ENCODE peak calls at places on chromosomes 2 and 18, in five cellular contexts. J, Y, X, L and M are unnamed samples.

GRCh38 chr2:143734507-143734906 is 605.3 kb downstream of the ARHGAP15 start:
- DNase-seq in X (no peak), Y (no peak), J (no peak), L (no peak), M (no peak)

GRCh38 chr18:32576296-32576916 is 105.7 kb upstream of the GAREM1 start:
- DNase-seq in X (no peak), Y (no peak), L (no peak), J (no peak), M (peak; percentile 35)

GRCh38 chr2:29223851-29224692 is 108.9 kb downstream of the CLIP4 start:
- DNase-seq in Y (peak; percentile 62), J (no peak), X (peak; percentile 85), L (peak; percentile 83), M (no peak)

GRCh38 chr2:26161926-26162325 is 11.0 kb upstream of the GAREM2 start:
- DNase-seq in X (no peak), Y (no peak), J (no peak), L (no peak), M (no peak)

GRCh38 chr2:118103963-118104942 is 16.0 kb downstream of the INSIG2 start:
- DNase-seq in X (no peak), L (no peak), Y (no peak), J (no peak), M (no peak)

GRCh38 chr2:95042472-95043271 is 17.2 kb downstream of the MAL start:
- DNase-seq in J (no peak), L (no peak), X (no peak), Y (no peak), M (no peak)

GRCh38 chr2:113124181-113124961 is 3.0 kb upstream of the IL1RN start:
- DNase-seq in J (no peak), Y (no peak), L (no peak), X (no peak), M (no peak)

GRCh38 chr18:77374106-77374505 is 124.5 kb downstream of the GALR1 start:
- DNase-seq in L (no peak), X (no peak), Y (no peak), J (no peak), M (no peak)

GRCh38 chr2:18752667-18753422 is 163.5 kb upstream of the NT5C1B start:
- DNase-seq in Y (no peak), J (no peak), L (no peak), X (no peak), M (no peak)

GRCh38 chr2:239288951-239289481 is 111.8 kb downstream of the HDAC4 start:
- DNase-seq in Y (no peak), L (no peak), X (peak; percentile 13), J (peak; percentile 45), M (no peak)

GRCh38 chr2:11346129-11346528 is 1.7 kb upstream of the ROCK2 start:
- DNase-seq in J (peak; percentile 18), X (no peak), L (no peak), Y (no peak), M (no peak)

GRCh38 chr2:19949071-19949470 is 40.8 kb downstream of the WDR35 start:
- DNase-seq in L (no peak), Y (no peak), J (no peak), X (no peak), M (no peak)

GRCh38 chr18:45374878-45375630 is 240.2 kb upstream of the SLC14A2 start:
- DNase-seq in X (no peak), L (no peak), J (no peak), Y (no peak), M (no peak)

GRCh38 chr18:9738266-9738969 is 30.3 kb downstream of the RAB31 start:
- DNase-seq in J (no peak), X (no peak), Y (no peak), L (no peak), M (no peak)

GRCh38 chr2:171864357-171864985 is 29.6 kb downstream of the SLC25A12 start:
- DNase-seq in X (no peak), L (no peak), Y (no peak), J (no peak), M (no peak)

GRCh38 chr2:181235683-181236459 is 221.3 kb upstream of the ITGA4 start:
- DNase-seq in Y (no peak), L (no peak), J (no peak), X (no peak), M (no peak)

GRCh38 chr2:218645126-218645525 is 14.3 kb downstream of the ZNF142 start:
- DNase-seq in J (no peak), X (no peak), Y (no peak), L (no peak), M (no peak)
- H3K27ac ChIP-seq in J (no peak overlapping the region), X (peak overlapping the region; percentile 6), Y (no peak overlapping the region), L (peak overlapping the region; percentile 88), M (no peak overlapping the region)

DNA sequence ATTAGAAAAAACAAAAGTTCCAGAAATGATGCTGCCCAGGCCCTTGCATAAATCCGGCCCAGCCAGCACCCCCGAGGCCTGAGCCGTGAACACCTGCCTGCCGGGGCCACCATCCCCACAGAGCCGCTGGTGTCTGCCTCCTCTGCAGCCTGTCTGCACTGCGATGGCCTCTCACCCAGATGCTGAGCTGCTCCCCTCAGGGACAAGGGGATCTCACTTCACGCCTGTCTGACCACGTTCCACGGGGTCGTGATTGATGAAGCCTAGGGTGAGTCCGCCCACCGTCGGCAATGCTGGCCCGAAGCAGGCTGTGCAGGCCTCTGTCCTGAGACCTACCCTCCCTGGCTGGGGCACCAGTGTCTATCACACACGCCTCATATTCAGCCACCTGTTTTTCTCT is 444.2 kb downstream of the EIPR1 start:
- DNase-seq in Y (no peak), L (no peak), J (no peak), X (no peak), M (no peak)
- H3K27ac ChIP-seq in Y (no peak overlapping the region), L (no peak overlapping the region), J (no peak overlapping the region), X (no peak overlapping the region), M (no peak overlapping the region)

GRCh38 chr18:59874166-59874565 is 25.6 kb upstream of the PMAIP1 start:
- DNase-seq in X (no peak), J (no peak), Y (no peak), L (no peak), M (no peak)
- H3K27ac ChIP-seq in X (no peak overlapping the region), J (no peak overlapping the region), Y (no peak overlapping the region), L (no peak overlapping the region), M (no peak overlapping the region)

GRCh38 chr2:163719278-163719677 is 16.5 kb downstream of the FIGN start:
- DNase-seq in Y (no peak), L (no peak), X (no peak), J (no peak), M (no peak)

GRCh38 chr2:163716101-163716500 is 19.7 kb downstream of the FIGN start:
- DNase-seq in Y (no peak), X (no peak), J (no peak), L (no peak), M (no peak)

GRCh38 chr2:163715199-163715598 is 20.6 kb downstream of the FIGN start:
- DNase-seq in Y (no peak), J (no peak), L (no peak), X (no peak), M (peak; percentile 28)

GRCh38 chr2:163717993-163718680 is 17.7 kb downstream of the FIGN start:
- DNase-seq in Y (no peak), J (no peak), X (no peak), L (no peak), M (no peak)

DNA sequence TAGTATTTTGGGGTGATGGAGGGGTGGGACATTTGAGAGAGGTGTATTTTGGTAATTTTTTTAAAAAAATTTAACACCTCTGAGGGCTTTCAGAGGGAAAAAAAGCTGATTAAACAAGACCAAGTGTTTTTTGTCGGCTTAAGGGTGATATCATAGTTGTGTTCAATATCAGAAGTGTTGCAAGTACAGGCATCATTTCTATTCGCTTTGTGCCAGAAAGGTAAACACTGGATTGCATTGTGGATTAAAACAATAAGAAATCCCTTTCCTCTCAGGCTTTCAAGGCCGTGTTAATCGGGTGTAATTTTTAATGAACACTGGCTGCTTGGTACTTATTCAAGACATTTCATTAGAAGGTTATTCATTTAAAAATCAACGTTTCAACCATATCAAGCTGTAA is 18.3 kb downstream of the FIGN start:
- DNase-seq in L (no peak), Y (no peak), J (no peak), X (no peak), M (no peak)
- H3K27ac ChIP-seq in L (no peak overlapping the region), Y (no peak overlapping the region), J (no peak overlapping the region), X (no peak overlapping the region), M (peak overlapping the region; percentile 69)

GRCh38 chr2:16121231-16121985 is 181.1 kb downstream of the MYCN start:
- DNase-seq in X (no peak), L (no peak), Y (no peak), J (no peak), M (no peak)
- H3K27ac ChIP-seq in X (no peak overlapping the region), L (no peak overlapping the region), Y (no peak overlapping the region), J (no peak overlapping the region), M (no peak overlapping the region)